ENCODE peak calls at places on chromosomes 4 and X, in four cellular contexts. One of them, this sample, is unnamed.

GRCh38 chr4:1075809-1076524 is 37.4 kb downstream of the RNF212 start:
- DNase-seq in NCI-H1092 treated with DMSO at 0.1 percent for 48 hours: no peak
- DNase-seq in dorsolateral prefrontal cortex: no peak
- DNase-seq in KBM-7: no peak
- DNase-seq in this sample: no peak

GRCh38 chr4:17063870-17064269 is 165.4 kb upstream of the LDB2 start:
- DNase-seq in NCI-H1092 treated with DMSO at 0.1 percent for 48 hours: no peak
- DNase-seq in dorsolateral prefrontal cortex: no peak
- DNase-seq in KBM-7: no peak
- DNase-seq in this sample: no peak

GRCh38 chr4:6926681-6927478 is 17.3 kb downstream of the TBC1D14 start:
- DNase-seq in NCI-H1092 treated with DMSO at 0.1 percent for 48 hours: no peak
- DNase-seq in dorsolateral prefrontal cortex: no peak
- DNase-seq in KBM-7: peak; percentile 76
- DNase-seq in this sample: peak; percentile 65

GRCh38 chr4:101224358-101225218 is 122.7 kb downstream of the PPP3CA start:
- DNase-seq in NCI-H1092 treated with DMSO at 0.1 percent for 48 hours: no peak
- DNase-seq in dorsolateral prefrontal cortex: no peak
- DNase-seq in KBM-7: no peak
- DNase-seq in this sample: no peak

GRCh38 chr4:55866973-55867574 is 13.6 kb downstream of the EXOC1 start:
- DNase-seq in NCI-H1092 treated with DMSO at 0.1 percent for 48 hours: peak; percentile 66
- DNase-seq in dorsolateral prefrontal cortex: no peak
- DNase-seq in KBM-7: peak; percentile 68
- DNase-seq in this sample: peak; percentile 30

GRCh38 chrX:153649915-153650782 is 3.1 kb downstream of the DUSP9 start:
- DNase-seq in NCI-H1092 treated with DMSO at 0.1 percent for 48 hours: no peak
- DNase-seq in dorsolateral prefrontal cortex: peak; percentile 9
- DNase-seq in KBM-7: no peak
- DNase-seq in this sample: no peak

GRCh38 chrX:40543661-40544328 is 37.0 kb upstream of the ATP6AP2 start:
- DNase-seq in NCI-H1092 treated with DMSO at 0.1 percent for 48 hours: peak; percentile 78
- DNase-seq in dorsolateral prefrontal cortex: no peak
- DNase-seq in KBM-7: peak; percentile 75
- DNase-seq in this sample: no peak

GRCh38 chr4:168633071-168633470 is 136.2 kb downstream of the PALLD start:
- DNase-seq in NCI-H1092 treated with DMSO at 0.1 percent for 48 hours: no peak
- DNase-seq in dorsolateral prefrontal cortex: no peak
- DNase-seq in KBM-7: no peak
- DNase-seq in this sample: no peak

GRCh38 chr4:10622728-10623127 is 61.8 kb downstream of the CLNK start:
- DNase-seq in NCI-H1092 treated with DMSO at 0.1 percent for 48 hours: peak; percentile 14
- DNase-seq in dorsolateral prefrontal cortex: no peak
- DNase-seq in KBM-7: no peak
- DNase-seq in this sample: no peak

GRCh38 chrX:43909159-43909558 is 26.9 kb upstream of the MAOB start:
- DNase-seq in NCI-H1092 treated with DMSO at 0.1 percent for 48 hours: no peak
- DNase-seq in dorsolateral prefrontal cortex: no peak
- DNase-seq in KBM-7: no peak
- DNase-seq in this sample: no peak

GRCh38 chr4:39353478-39354177 is 12.5 kb downstream of the RFC1 start:
- DNase-seq in NCI-H1092 treated with DMSO at 0.1 percent for 48 hours: no peak
- DNase-seq in dorsolateral prefrontal cortex: no peak
- DNase-seq in KBM-7: peak; percentile 77
- DNase-seq in this sample: peak; percentile 81

GRCh38 chr4:7956306-7957112 is 16.8 kb upstream of the AFAP1 start:
- DNase-seq in NCI-H1092 treated with DMSO at 0.1 percent for 48 hours: no peak
- DNase-seq in dorsolateral prefrontal cortex: peak; percentile 72
- DNase-seq in KBM-7: no peak
- DNase-seq in this sample: no peak

GRCh38 chrX:25083661-25084060 is 67.9 kb upstream of the ARX start:
- DNase-seq in NCI-H1092 treated with DMSO at 0.1 percent for 48 hours: no peak
- DNase-seq in dorsolateral prefrontal cortex: no peak
- DNase-seq in KBM-7: no peak
- DNase-seq in this sample: no peak

GRCh38 chr4:86959588-86960500 is 25.0 kb downstream of the AFF1 start:
- DNase-seq in NCI-H1092 treated with DMSO at 0.1 percent for 48 hours: no peak
- DNase-seq in dorsolateral prefrontal cortex: no peak
- DNase-seq in KBM-7: no peak
- DNase-seq in this sample: no peak

GRCh38 chrX:123223859-123224258 is 39.8 kb downstream of the GRIA3 start:
- DNase-seq in NCI-H1092 treated with DMSO at 0.1 percent for 48 hours: no peak
- DNase-seq in dorsolateral prefrontal cortex: no peak
- DNase-seq in KBM-7: no peak
- DNase-seq in this sample: no peak

GRCh38 chr4:26081795-26082498 is 167.9 kb downstream of the SMIM20 start:
- DNase-seq in NCI-H1092 treated with DMSO at 0.1 percent for 48 hours: peak; percentile 78
- DNase-seq in dorsolateral prefrontal cortex: no peak
- DNase-seq in KBM-7: peak; percentile 59
- DNase-seq in this sample: peak; percentile 46

GRCh38 chr4:53722110-53722509 is 130.8 kb upstream of the LNX1 start:
- DNase-seq in NCI-H1092 treated with DMSO at 0.1 percent for 48 hours: no peak
- DNase-seq in dorsolateral prefrontal cortex: no peak
- DNase-seq in KBM-7: no peak
- DNase-seq in this sample: no peak

GRCh38 chrX:1289535-1289934 is 20.9 kb downstream of the CSF2RA start:
- DNase-seq in NCI-H1092 treated with DMSO at 0.1 percent for 48 hours: no peak
- DNase-seq in dorsolateral prefrontal cortex: no peak
- DNase-seq in KBM-7: no peak
- DNase-seq in this sample: no peak

GRCh38 chr4:153649572-153649991 is 34.5 kb upstream of the TLR2 start:
- DNase-seq in NCI-H1092 treated with DMSO at 0.1 percent for 48 hours: no peak
- DNase-seq in dorsolateral prefrontal cortex: no peak
- DNase-seq in KBM-7: peak; percentile 44
- DNase-seq in this sample: no peak

GRCh38 chr4:142846105-142846728 is at the start of gene INPP4B:
- DNase-seq in NCI-H1092 treated with DMSO at 0.1 percent for 48 hours: peak; percentile 13
- DNase-seq in dorsolateral prefrontal cortex: peak; percentile 45
- DNase-seq in KBM-7: peak; percentile 68
- DNase-seq in this sample: no peak

GRCh38 chrX:17500145-17500579 is 125.2 kb downstream of the NHS start:
- DNase-seq in NCI-H1092 treated with DMSO at 0.1 percent for 48 hours: no peak
- DNase-seq in dorsolateral prefrontal cortex: no peak
- DNase-seq in KBM-7: no peak
- DNase-seq in this sample: no peak

GRCh38 chr4:42649870-42650269 is 7.0 kb downstream of the ATP8A1 start:
- DNase-seq in NCI-H1092 treated with DMSO at 0.1 percent for 48 hours: no peak
- DNase-seq in dorsolateral prefrontal cortex: no peak
- DNase-seq in KBM-7: no peak
- DNase-seq in this sample: no peak

GRCh38 chr4:108628411-108628810 is 8.0 kb downstream of the RPL34 start:
- DNase-seq in NCI-H1092 treated with DMSO at 0.1 percent for 48 hours: no peak
- DNase-seq in dorsolateral prefrontal cortex: no peak
- DNase-seq in KBM-7: no peak
- DNase-seq in this sample: no peak

GRCh38 chr4:39706334-39706733 is 8.4 kb downstream of the UBE2K start:
- DNase-seq in NCI-H1092 treated with DMSO at 0.1 percent for 48 hours: no peak
- DNase-seq in dorsolateral prefrontal cortex: no peak
- DNase-seq in KBM-7: no peak
- DNase-seq in this sample: no peak

GRCh38 chr4:183107891-183108459 is 8.9 kb downstream of the WWC2 start:
- DNase-seq in NCI-H1092 treated with DMSO at 0.1 percent for 48 hours: no peak
- DNase-seq in dorsolateral prefrontal cortex: no peak
- DNase-seq in KBM-7: no peak
- DNase-seq in this sample: no peak

GRCh38 chr4:83753260-83753659 is 217.4 kb downstream of the GPAT3 start:
- DNase-seq in NCI-H1092 treated with DMSO at 0.1 percent for 48 hours: no peak
- DNase-seq in dorsolateral prefrontal cortex: no peak
- DNase-seq in KBM-7: no peak
- DNase-seq in this sample: no peak

This sample was measured in GF-D8.